ENCODE peak calls at places on chromosomes 16 and 17, in seven cellular contexts. G is osteoblast, A is mucosa of descending colon, V is PC-3, I is hepatocyte, R is bronchial epithelial cell, P is GM23248. Z is an unnamed sample. For H3K36me3, the result is how much of the 10 kb centered on the place peaks cover.

GRCh38 chr17:72143245-72143644 is 22.4 kb downstream of the SOX9 start:
- DNase-seq in G (no peak), R (no peak), P (no peak), V (no peak), I (no peak), A (peak), Z (no peak)

GRCh38 chr17:78210111-78210510 is 3.9 kb upstream of the BIRC5 start:
- DNase-seq in A (no peak), R (no peak), V (no peak), G (peak), I (no peak), P (no peak), Z (no peak)

GRCh38 chr16:74825941-74826340 is 51.3 kb upstream of the FA2H start:
- DNase-seq in P (no peak), R (no peak), I (no peak), A (no peak), V (no peak), G (no peak), Z (no peak)

GRCh38 chr16:67146523-67147357 is 4.1 kb downstream of the B3GNT9 start:
- DNase-seq in P (peak), A (no peak), R (no peak), G (peak), V (no peak), I (no peak), Z (no peak)

GRCh38 chr17:41559548-41559947 is 12.3 kb downstream of the KRT9 start:
- DNase-seq in G (no peak), I (no peak), A (no peak), R (peak), V (no peak), P (peak), Z (no peak)

GRCh38 chr16:73268311-73268997 is 220.5 kb upstream of the ZFHX3 start:
- DNase-seq in A (no peak), R (no peak), P (peak), I (no peak), G (peak), V (no peak), Z (peak)

GRCh38 chr17:27980035-27980434 is 62.4 kb upstream of the NLK start:
- DNase-seq in P (peak), A (no peak), V (peak), R (peak), I (no peak), G (no peak), Z (no peak)

GRCh38 chr17:28834420-28834819 is 8.2 kb downstream of the FAM222B start:
- DNase-seq in A (no peak), P (no peak), I (no peak), R (no peak), G (no peak), V (no peak), Z (no peak)

GRCh38 chr16:66746682-66747081 is 4.7 kb downstream of the DYNC1LI2 start:
- DNase-seq in P (peak), R (no peak), A (no peak), G (no peak), I (no peak), V (no peak), Z (no peak)

GRCh38 chr17:34437188-34437587 is 74.2 kb upstream of the CCL1 start:
- DNase-seq in R (no peak), A (no peak), G (no peak), P (no peak), V (no peak), I (no peak), Z (no peak)

GRCh38 chr17:64126918-64127317 is 3.0 kb downstream of the ERN1 start:
- DNase-seq in V (peak), I (no peak), P (peak), A (no peak), R (peak), G (peak), Z (no peak)

GRCh38 chr16:27520982-27521673 is 28.6 kb downstream of the GTF3C1 start:
- DNase-seq in R (peak), G (no peak), P (no peak), V (no peak), I (no peak), A (no peak), Z (no peak)

DNA sequence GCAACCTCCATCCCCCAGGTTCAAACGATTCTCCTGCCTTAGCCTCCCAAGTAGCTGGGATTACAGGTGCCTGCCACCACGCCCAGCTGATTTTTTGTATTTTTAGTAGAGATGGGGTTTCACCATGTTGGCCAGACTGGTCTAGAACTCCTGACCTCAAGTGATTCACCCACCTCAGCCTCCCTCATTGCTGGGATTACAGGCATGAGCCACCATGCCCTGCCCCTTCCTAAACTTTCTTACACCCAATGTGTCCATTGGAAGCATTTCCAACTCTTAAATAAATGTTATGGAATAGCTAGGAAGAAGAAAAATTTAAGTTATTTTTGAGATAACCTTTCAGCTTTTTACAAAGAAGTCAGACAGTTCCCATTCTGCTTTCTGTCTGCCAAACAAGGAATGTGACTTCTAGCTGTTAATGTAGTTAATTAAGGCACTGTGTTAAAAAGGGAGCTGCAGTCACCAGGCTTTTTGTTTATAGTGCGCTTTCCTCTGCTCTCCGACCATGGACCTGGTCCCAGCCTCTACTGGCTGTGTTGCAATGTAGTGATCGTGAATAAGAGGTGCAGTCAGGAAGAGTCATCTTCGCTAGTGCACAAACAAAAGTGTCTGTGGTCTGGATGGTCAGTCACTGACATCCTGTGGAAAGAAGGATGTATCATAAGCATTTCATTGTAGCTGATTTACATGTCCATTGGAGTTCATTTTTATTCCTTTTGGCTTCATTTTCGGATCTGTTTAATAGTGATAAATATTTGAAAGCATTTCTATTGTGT is 39.7 kb downstream of the USP10 start:
- DNase-seq in R (peak), A (no peak), V (peak), P (peak), G (peak), I (no peak), Z (no peak)
- H3K36me3 ChIP-seq in R (under half), A (under half), V (under half), P (under half), G (under half), I (under half), Z (under half)

GRCh38 chr17:45265823-45266222 is 3.9 kb upstream of the SPATA32 start:
- DNase-seq in P (peak), G (peak), V (peak), A (peak), R (no peak), I (peak), Z (no peak)
- H3K36me3 ChIP-seq in P (under half), G (half or more), V (half or more), A (under half), R (under half), I (under half), Z (under half)

GRCh38 chr16:50498756-50499155 is 49.4 kb upstream of the NKD1 start:
- DNase-seq in I (no peak), V (no peak), P (peak), A (no peak), R (no peak), G (no peak), Z (no peak)

GRCh38 chr16:50501251-50501650 is 46.9 kb upstream of the NKD1 start:
- DNase-seq in R (no peak), A (no peak), P (no peak), I (no peak), G (no peak), V (no peak), Z (no peak)

GRCh38 chr16:50499254-50499653 is 48.9 kb upstream of the NKD1 start:
- DNase-seq in A (no peak), P (no peak), G (no peak), V (no peak), R (no peak), I (no peak), Z (no peak)

GRCh38 chr16:50501986-50502615 is 46.1 kb upstream of the NKD1 start:
- DNase-seq in P (no peak), A (no peak), V (no peak), G (no peak), R (no peak), I (no peak), Z (no peak)

GRCh38 chr16:50500171-50500874 is 47.9 kb upstream of the NKD1 start:
- DNase-seq in G (no peak), A (no peak), V (no peak), P (no peak), R (no peak), I (no peak), Z (no peak)
- H3K36me3 ChIP-seq in G (under half), A (under half), V (under half), P (under half), R (under half), I (under half), Z (under half)

DNA sequence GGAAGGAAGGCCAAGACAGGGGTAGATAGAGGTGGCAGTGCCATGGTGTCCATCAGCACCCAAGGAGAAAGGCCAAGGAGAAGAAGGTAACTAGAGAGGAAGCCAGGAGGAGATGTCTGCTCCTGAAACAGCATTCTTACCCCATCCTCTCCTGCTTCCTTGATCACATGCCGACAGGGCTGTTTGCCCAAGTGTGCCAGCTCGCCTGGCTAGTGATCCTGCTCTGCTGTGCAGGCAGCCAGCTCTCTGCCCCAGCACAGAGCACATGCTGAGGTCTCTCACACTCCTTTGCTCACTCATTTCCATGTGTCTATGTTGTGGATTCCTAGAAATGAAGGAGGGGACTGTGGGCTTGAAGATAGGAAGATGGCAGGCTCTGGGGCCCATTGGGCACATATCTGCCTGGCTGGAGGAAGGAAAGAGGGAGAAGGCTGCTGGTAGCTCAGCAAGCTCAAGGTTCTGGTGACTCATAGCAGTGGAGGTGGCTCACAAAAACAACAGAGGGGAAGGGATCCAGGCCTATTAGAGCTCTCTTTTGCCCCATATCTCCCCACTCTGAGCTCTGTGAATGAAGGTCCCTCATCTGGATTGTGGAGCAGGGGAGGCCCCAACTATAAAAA is 54.3 kb downstream of the NEUROD2 start:
- DNase-seq in G (no peak), R (peak), A (no peak), P (peak), I (no peak), V (peak), Z (no peak)
- H3K36me3 ChIP-seq in G (under half), R (under half), A (under half), P (under half), I (under half), V (under half), Z (under half)

GRCh38 chr17:7982666-7983065 is 19.7 kb upstream of the GUCY2D start:
- DNase-seq in P (peak), R (peak), V (peak), I (no peak), A (no peak), G (peak), Z (no peak)

GRCh38 chr17:7977039-7977438 is 25.4 kb upstream of the GUCY2D start:
- DNase-seq in G (no peak), R (no peak), I (no peak), A (peak), P (no peak), V (no peak), Z (no peak)

GRCh38 chr17:7977805-7978204 is 24.6 kb upstream of the GUCY2D start:
- DNase-seq in V (no peak), P (no peak), G (no peak), I (no peak), A (no peak), R (no peak), Z (no peak)

GRCh38 chr17:7984904-7985303 is 17.5 kb upstream of the GUCY2D start:
- DNase-seq in V (no peak), G (no peak), R (no peak), I (no peak), P (no peak), A (no peak), Z (no peak)

GRCh38 chr17:7982171-7982570 is 20.2 kb upstream of the GUCY2D start:
- DNase-seq in R (peak), G (peak), V (peak), I (no peak), P (peak), A (no peak), Z (no peak)
- H3K36me3 ChIP-seq in R (under half), G (under half), V (under half), I (under half), P (under half), A (under half), Z (under half)